ENCODE peak calls at places on chromosome 12, in ten cellular contexts. P is activated CD4-positive, alpha-beta T cell treated with anti-CD3 and anti-CD28 coated beads for 4 hours; J is stimulated activated CD4-positive, alpha-beta T cell treated with anti-CD3 and anti-CD28 coated beads, Interleukin-1b, Interleukin-23, amount 100 ng/mL, for 1 hour; M is NCI-H1417; N is SW480; G is ureter; T is activated T-helper 1 cell treated with anti-CD3 and anti-CD28 coated beads, Interleukin-2, amount 50 U/mL, for 16 hours; H is astrocyte; K is naive thymus-derived CD4-positive, alpha-beta T cell; Y is activated T-cell treated with anti-CD3 and anti-CD28 coated beads, Interleukin-2, amount 50 U/mL, for 72 hours. I is an unnamed sample.

GRCh38 chr12:69840727-69841126 is 15.7 kb downstream of the MYRFL start:
- DNase-seq in P (no peak), J (no peak), M (no peak), N (no peak), G (no peak), T (no peak), H (peak; percentile 18), K (no peak), Y (no peak), I (no peak)

GRCh38 chr12:92604786-92605185 is 98.0 kb upstream of the PLEKHG7 start:
- DNase-seq in P (no peak), J (no peak), M (no peak), N (no peak), G (no peak), T (no peak), H (no peak), K (no peak), Y (no peak), I (no peak)

GRCh38 chr12:95836630-95837239 is 22.0 kb upstream of the SNRPF start:
- DNase-seq in P (no peak), J (no peak), M (no peak), N (no peak), G (no peak), T (no peak), H (peak; percentile 61), K (no peak), Y (no peak), I (no peak)

GRCh38 chr12:132653567-132654290 is 33.4 kb downstream of the POLE start:
- DNase-seq in P (no peak), J (no peak), M (no peak), N (no peak), G (no peak), T (no peak), H (peak; percentile 30), K (no peak), Y (no peak), I (no peak)

GRCh38 chr12:121214855-121215745 is 5.2 kb downstream of the P2RX4 start:
- DNase-seq in P (no peak), J (no peak), M (no peak), N (peak; percentile 77), G (no peak), T (no peak), H (peak; percentile 88), K (no peak), Y (no peak), I (no peak)

GRCh38 chr12:51368640-51369517 is 22.3 kb downstream of the GALNT6 start:
- DNase-seq in P (peak; percentile 80), J (peak; percentile 47), M (peak; percentile 56), N (peak; percentile 82), G (peak; percentile 51), T (peak; percentile 74), H (peak; percentile 84), K (peak; percentile 83), Y (peak; percentile 88), I (peak; percentile 54)

GRCh38 chr12:118103231-118103600 is 595 bp downstream of the VSIG10 start:
- DNase-seq in P (no peak), J (no peak), M (peak; percentile 50), N (no peak), G (no peak), T (no peak), H (peak; percentile 17), K (peak; percentile 33), Y (no peak), I (no peak)

GRCh38 chr12:119870462-119870861 is 6.7 kb downstream of the CIT start:
- DNase-seq in P (no peak), J (no peak), M (no peak), N (no peak), G (no peak), T (no peak), H (no peak), K (no peak), Y (no peak), I (no peak)

GRCh38 chr12:110698171-110698902 is 9.4 kb upstream of the HVCN1 start:
- DNase-seq in P (peak; percentile 71), J (peak; percentile 34), M (peak; percentile 51), N (peak; percentile 57), G (peak; percentile 84), T (peak; percentile 51), H (peak; percentile 70), K (peak; percentile 67), Y (peak; percentile 79), I (peak; percentile 27)

GRCh38 chr12:84763112-84763511 is 149.5 kb downstream of the SLC6A15 start:
- DNase-seq in P (no peak), J (no peak), M (no peak), N (no peak), G (no peak), T (no peak), H (peak; percentile 93), K (no peak), Y (no peak), I (no peak)

GRCh38 chr12:6199531-6200265 is 502 bp upstream of the CD9 start:
- DNase-seq in P (no peak), J (no peak), M (no peak), N (peak; percentile 89), G (no peak), T (no peak), H (no peak), K (no peak), Y (no peak), I (no peak)

I was measured in activated gamma-delta T cell.